ENCODE peak calls at places on chromosomes 7 and 10, in ten cellular contexts. V is naive thymus-derived CD8-positive, alpha-beta T cell; J is EH; Y is effector CD4-positive, alpha-beta T cell; D is mesothelial cell of epicardium; B is substantia nigra; L is adipocyte; S is HEK293T; K is iPS-NIHi11; O is bronchial epithelial cell. H is an unnamed sample.

GRCh38 chr7:75611557-75612178 is 119.5 kb downstream of the SPDYE5 start:
- DNase-seq in J (no peak), Y (no peak), V (no peak), K (peak; percentile 81), S (no peak), O (no peak), D (no peak), L (no peak), B (peak; percentile 79), H (no peak)

GRCh38 chr10:93991101-93991500 is 2.6 kb upstream of the PLCE1 start:
- DNase-seq in V (no peak), K (no peak), B (no peak), S (no peak), L (no peak), Y (no peak), D (no peak), J (no peak), O (no peak), H (no peak)

GRCh38 chr10:104548090-104548489 is 93.0 kb upstream of the SORCS3 start:
- DNase-seq in S (no peak), J (peak; percentile 44), L (peak; percentile 24), B (no peak), V (no peak), O (peak; percentile 40), D (no peak), Y (no peak), K (peak; percentile 57), H (no peak)

GRCh38 chr10:118341678-118342637 is at the start of gene FAM204A:
- DNase-seq in B (peak; percentile 59), O (peak; percentile 90), J (peak; percentile 92), K (peak; percentile 98), Y (peak; percentile 94), S (peak; percentile 99), D (peak; percentile 97), V (peak; percentile 97), L (peak; percentile 98), H (peak; percentile 94)

GRCh38 chr7:157502701-157503111 is 165.9 kb downstream of the DNAJB6 start:
- DNase-seq in L (no peak), O (no peak), V (peak; percentile 70), S (no peak), D (peak; percentile 33), J (peak; percentile 2), K (no peak), Y (peak; percentile 63), B (no peak), H (peak; percentile 67)

GRCh38 chr10:49579621-49580020 is 30.5 kb upstream of the SLC18A3 start:
- DNase-seq in L (peak; percentile 65), K (no peak), O (no peak), D (no peak), B (no peak), J (peak; percentile 91), V (no peak), Y (no peak), S (no peak), H (no peak)

GRCh38 chr7:84271550-84271949 is 77.0 kb upstream of the SEMA3A start:
- DNase-seq in L (peak; percentile 79), D (no peak), S (no peak), Y (no peak), O (peak; percentile 70), V (no peak), J (no peak), B (no peak), K (no peak), H (no peak)

GRCh38 chr10:60271319-60272040 is 118.2 kb downstream of the ANK3 start:
- DNase-seq in K (no peak), J (no peak), V (no peak), Y (no peak), S (no peak), B (no peak), D (no peak), L (no peak), O (no peak), H (no peak)

GRCh38 chr7:50174948-50175347 is 81.9 kb upstream of the ZPBP start:
- DNase-seq in K (no peak), L (no peak), D (no peak), S (no peak), Y (no peak), B (no peak), O (no peak), V (no peak), J (no peak), H (no peak)

GRCh38 chr10:13789448-13789829 is 202.7 kb downstream of the PRPF18 start:
- DNase-seq in J (no peak), S (no peak), Y (no peak), K (no peak), V (no peak), O (no peak), L (no peak), B (no peak), D (no peak), H (no peak)

H was measured in T follicular helper cell.